ENCODE peak calls at places on chromosome 16, in five cellular contexts. One of them, this sample, is unnamed.
A peak's percentile ranks its signal among the peaks of the same experiment; 100 is the strongest.

GRCh38 chr16:49557070-49557446 is 183.5 kb downstream of the C16orf78 start:
- DNase-seq in GM12878: no peak
- DNase-seq in AG10803: no peak
- DNase-seq in A549: no peak
- DNase-seq in stimulated activated CD4-positive, alpha-beta T cell treated with anti-CD3 and anti-CD28 coated beads, Interleukin-15, amount 100 ng/mL, for 48 hours: no peak
- DNase-seq in this sample: no peak

GRCh38 chr16:70428178-70428998 is 10.5 kb downstream of the ST3GAL2 start:
- DNase-seq in A549: peak; percentile 96
- DNase-seq in stimulated activated CD4-positive, alpha-beta T cell treated with anti-CD3 and anti-CD28 coated beads, Interleukin-15, amount 100 ng/mL, for 48 hours: peak; percentile 38
- DNase-seq in GM12878: peak; percentile 79
- DNase-seq in AG10803: peak; percentile 95
- DNase-seq in this sample: no peak

GRCh38 chr16:11639925-11640899 is 28.0 kb upstream of the SNN start:
- DNase-seq in GM12878: no peak
- DNase-seq in AG10803: peak; percentile 99
- DNase-seq in A549: peak; percentile 100
- DNase-seq in stimulated activated CD4-positive, alpha-beta T cell treated with anti-CD3 and anti-CD28 coated beads, Interleukin-15, amount 100 ng/mL, for 48 hours: no peak
- DNase-seq in this sample: no peak

GRCh38 chr16:85232369-85233142 is 120.3 kb upstream of the CIBAR2 start:
- DNase-seq in GM12878: no peak
- DNase-seq in AG10803: no peak
- DNase-seq in stimulated activated CD4-positive, alpha-beta T cell treated with anti-CD3 and anti-CD28 coated beads, Interleukin-15, amount 100 ng/mL, for 48 hours: no peak
- DNase-seq in A549: no peak
- DNase-seq in this sample: no peak

GRCh38 chr16:15961060-15961511 is 11.7 kb downstream of the ABCC1 start:
- DNase-seq in GM12878: peak; percentile 90
- DNase-seq in A549: no peak
- DNase-seq in stimulated activated CD4-positive, alpha-beta T cell treated with anti-CD3 and anti-CD28 coated beads, Interleukin-15, amount 100 ng/mL, for 48 hours: peak; percentile 50
- DNase-seq in AG10803: no peak
- DNase-seq in this sample: no peak

GRCh38 chr16:1448536-1449116 is 4.3 kb upstream of the CCDC154 start:
- DNase-seq in GM12878: no peak
- DNase-seq in AG10803: no peak
- DNase-seq in stimulated activated CD4-positive, alpha-beta T cell treated with anti-CD3 and anti-CD28 coated beads, Interleukin-15, amount 100 ng/mL, for 48 hours: no peak
- DNase-seq in A549: no peak
- DNase-seq in this sample: no peak

GRCh38 chr16:4922721-4923342 is 14.1 kb downstream of the PPL start:
- DNase-seq in A549: no peak
- DNase-seq in GM12878: no peak
- DNase-seq in AG10803: no peak
- DNase-seq in stimulated activated CD4-positive, alpha-beta T cell treated with anti-CD3 and anti-CD28 coated beads, Interleukin-15, amount 100 ng/mL, for 48 hours: no peak
- DNase-seq in this sample: no peak

GRCh38 chr16:14322186-14322585 is 251.1 kb downstream of the MRTFB start:
- DNase-seq in GM12878: no peak
- DNase-seq in stimulated activated CD4-positive, alpha-beta T cell treated with anti-CD3 and anti-CD28 coated beads, Interleukin-15, amount 100 ng/mL, for 48 hours: no peak
- DNase-seq in AG10803: no peak
- DNase-seq in A549: no peak
- DNase-seq in this sample: no peak

GRCh38 chr16:13896543-13897182 is 23.3 kb upstream of the ERCC4 start:
- DNase-seq in stimulated activated CD4-positive, alpha-beta T cell treated with anti-CD3 and anti-CD28 coated beads, Interleukin-15, amount 100 ng/mL, for 48 hours: no peak
- DNase-seq in AG10803: no peak
- DNase-seq in GM12878: no peak
- DNase-seq in A549: peak; percentile 32
- DNase-seq in this sample: no peak